ENCODE peak calls at places on chromosomes 13 and 19, in eight cellular contexts. G, H, Y, R, D, S, I and Z are unnamed samples.

GRCh38 chr13:40452741-40453665 is 213.4 kb downstream of the FOXO1 start:
- DNase-seq in R (no peak), D (no peak), H (no peak), S (peak), Y (no peak), G (peak), I (no peak), Z (no peak)

GRCh38 chr19:18205180-18205915 is 1.5 kb upstream of the RAB3A start:
- DNase-seq in S (peak), G (peak), Y (peak), H (peak), R (peak), I (peak), D (no peak), Z (no peak)

GRCh38 chr13:74290324-74290773 is 156.1 kb upstream of the KLF12 start:
- DNase-seq in R (no peak), I (peak), D (no peak), Y (no peak), G (peak), S (peak), H (peak), Z (no peak)

GRCh38 chr13:33388254-33388998 is 102.9 kb upstream of the STARD13 start:
- DNase-seq in I (no peak), S (no peak), Y (no peak), R (no peak), D (no peak), H (no peak), G (no peak), Z (no peak)

GRCh38 chr13:97133955-97134354 is 88.2 kb upstream of the MBNL2 start:
- DNase-seq in R (no peak), H (no peak), Y (no peak), D (no peak), I (no peak), G (no peak), S (no peak), Z (no peak)

GRCh38 chr13:30125422-30126073 is 181.8 kb downstream of the KATNAL1 start:
- DNase-seq in G (peak), Y (no peak), D (no peak), S (no peak), R (no peak), H (peak), I (no peak), Z (no peak)

GRCh38 chr19:58559275-58560006 is 1.0 kb upstream of the UBE2M start:
- DNase-seq in R (peak), S (peak), D (no peak), G (peak), I (peak), Y (peak), H (peak), Z (peak)

GRCh38 chr19:2523630-2524311 is 47.8 kb downstream of the GADD45B start:
- DNase-seq in I (no peak), H (no peak), Y (no peak), D (no peak), R (no peak), G (no peak), S (peak), Z (no peak)

GRCh38 chr13:110826861-110827672 is 87.8 kb downstream of the ANKRD10 start:
- DNase-seq in D (no peak), R (no peak), H (no peak), S (no peak), Y (no peak), I (no peak), G (no peak), Z (no peak)

GRCh38 chr19:4539697-4540581 is at the start of gene LRG1:
- DNase-seq in G (no peak), D (no peak), R (peak), S (no peak), H (peak), I (peak), Y (peak), Z (no peak)

GRCh38 chr13:38783992-38784875 is 97.4 kb downstream of the FREM2 start:
- DNase-seq in D (no peak), Y (no peak), G (no peak), I (no peak), R (no peak), S (peak), H (peak), Z (no peak)

GRCh38 chr13:71866173-71867091 is 572 bp downstream of the DACH1 start:
- DNase-seq in G (peak), R (no peak), S (peak), H (no peak), I (peak), D (no peak), Y (peak), Z (no peak)

GRCh38 chr19:42038675-42039074 is 31.3 kb downstream of the GRIK5 start:
- DNase-seq in I (no peak), H (no peak), R (no peak), D (no peak), G (no peak), S (no peak), Y (no peak), Z (no peak)

GRCh38 chr19:46000497-46001246 is 5.4 kb downstream of the CCDC61 start:
- DNase-seq in H (no peak), G (no peak), S (no peak), Y (peak), D (no peak), I (peak), R (no peak), Z (no peak)

GRCh38 chr19:31332096-31332495 is 17.1 kb downstream of the TSHZ3 start:
- DNase-seq in S (no peak), Y (no peak), D (no peak), I (no peak), H (no peak), R (no peak), G (peak), Z (no peak)

GRCh38 chr19:42569193-42569592 is 25.5 kb downstream of the CEACAM8 start:
- DNase-seq in I (no peak), Y (no peak), R (no peak), S (no peak), D (no peak), G (no peak), H (no peak), Z (no peak)

DNA sequence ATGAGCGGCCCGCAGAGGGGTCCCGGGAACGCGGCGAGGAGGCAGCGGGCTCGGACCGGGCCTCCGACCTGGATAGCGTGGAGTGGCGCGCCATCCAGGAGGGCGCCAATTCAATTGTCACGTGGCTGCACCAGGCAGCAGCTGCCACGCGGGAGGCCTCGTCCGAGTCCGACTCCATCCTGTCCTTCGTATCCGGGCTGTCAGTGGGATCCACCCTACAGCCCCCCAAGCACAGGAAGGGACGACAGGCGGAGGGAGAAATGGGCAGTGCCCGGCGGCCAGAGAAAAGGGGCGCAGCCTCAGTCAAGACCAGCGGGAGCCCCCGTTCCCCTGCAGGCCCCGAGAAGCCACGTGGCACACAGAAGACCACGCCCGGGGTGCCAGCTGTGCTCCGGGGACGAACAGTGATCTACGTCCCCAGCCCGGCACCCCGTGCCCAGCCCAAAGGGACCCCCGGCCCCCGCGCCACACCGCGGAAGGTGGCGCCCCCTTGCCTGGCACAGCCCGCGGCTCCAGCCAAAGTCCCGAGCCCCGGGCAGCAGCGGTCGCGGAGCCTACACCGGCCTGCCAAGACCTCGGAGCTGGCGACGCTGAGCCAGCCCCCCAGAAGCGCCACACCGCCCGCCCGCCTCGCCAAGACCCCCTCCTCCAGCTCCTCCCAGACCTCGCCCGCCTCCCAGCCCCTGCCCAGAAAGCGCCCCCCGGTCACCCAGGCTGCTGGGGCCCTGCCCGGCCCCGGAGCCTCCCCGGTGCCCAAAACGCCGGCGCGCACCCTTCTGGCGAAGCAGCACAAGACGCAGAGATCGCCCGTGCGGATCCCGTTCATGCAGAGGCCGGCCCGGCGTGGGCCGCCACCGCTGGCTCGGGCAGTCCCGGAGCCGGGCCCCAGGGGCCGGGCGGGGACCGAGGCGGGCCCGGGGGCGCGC is 10.5 kb downstream of the C19orf25 start:
- DNase-seq in S (peak), H (no peak), G (peak), D (no peak), I (no peak), R (no peak), Y (peak), Z (no peak)
- TF ChIP-seq CTCF in S (no peak), H (no peak), G (no peak), D (no peak), I (peak), R (no peak), Y (no peak), Z (no peak)

DNA sequence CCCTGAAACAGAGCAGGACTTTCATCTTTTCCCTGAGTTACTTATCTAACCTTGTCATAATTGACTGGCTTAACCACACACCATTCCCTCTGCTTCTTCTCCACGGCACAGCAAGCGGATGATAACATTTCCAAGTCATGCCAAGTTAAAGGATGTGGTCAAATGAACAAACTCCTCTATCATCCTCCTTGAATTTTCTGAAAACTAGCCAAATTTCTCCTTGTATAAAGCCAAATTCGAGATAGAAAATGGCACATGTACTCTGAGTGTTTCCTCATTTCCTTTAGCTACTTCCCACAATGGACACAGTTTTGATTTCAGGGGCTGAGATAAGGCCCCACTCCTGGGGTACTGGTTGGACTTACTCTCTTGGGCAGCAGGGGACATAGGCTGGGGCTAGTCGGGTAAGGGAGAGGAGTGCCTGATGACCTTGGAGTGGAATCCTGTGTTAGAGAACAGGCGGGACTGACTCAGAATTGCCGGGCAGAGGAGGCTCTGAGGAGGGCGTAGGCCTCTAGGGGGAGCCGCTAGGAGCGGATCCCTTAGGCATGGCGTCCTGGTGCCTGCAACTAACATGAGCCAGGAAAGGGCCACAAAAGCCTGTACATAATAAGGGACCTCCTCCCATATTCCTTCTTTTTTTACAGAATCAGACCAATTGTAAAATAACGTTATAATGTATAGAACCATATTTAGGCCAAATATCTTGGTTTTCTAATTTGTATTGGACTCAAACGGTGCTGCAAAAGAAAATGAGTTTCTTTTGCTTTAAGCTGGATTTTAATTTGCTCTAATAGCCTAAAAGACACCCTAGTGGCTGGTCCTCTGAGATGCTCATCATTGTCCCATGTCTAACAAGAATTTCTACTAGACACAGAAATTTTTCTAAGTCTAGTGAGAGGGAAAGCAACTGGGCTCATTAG is 20.4 kb upstream of the TMTC4 start:
- DNase-seq in S (peak), R (no peak), D (no peak), Y (peak), I (no peak), G (peak), H (no peak), Z (no peak)
- TF ChIP-seq CTCF in S (peak), R (no peak), D (no peak), Y (peak), I (no peak), G (peak), H (no peak), Z (peak)

GRCh38 chr19:19543101-19543500 is 5.0 kb downstream of the CILP2 start:
- DNase-seq in G (no peak), S (peak), Y (peak), R (no peak), I (no peak), D (no peak), H (no peak), Z (no peak)
- TF ChIP-seq CTCF in G (no peak), S (no peak), Y (no peak), R (no peak), I (no peak), D (no peak), H (no peak), Z (no peak)

GRCh38 chr19:54138777-54139256 is 1.3 kb downstream of the CNOT3 start:
- DNase-seq in S (no peak), D (no peak), G (no peak), H (no peak), R (no peak), Y (peak), I (no peak), Z (no peak)

GRCh38 chr19:54137114-54137912 is at the start of gene CNOT3:
- DNase-seq in G (peak), H (peak), D (peak), I (peak), R (peak), S (peak), Y (peak), Z (peak)

GRCh38 chr19:54136864-54137113 is 773 bp upstream of the CNOT3 start:
- DNase-seq in I (peak), G (no peak), H (no peak), Y (no peak), R (no peak), D (no peak), S (no peak), Z (no peak)

GRCh38 chr19:54136086-54136863 is 1.3 kb upstream of the CNOT3 start:
- DNase-seq in S (peak), Y (peak), D (no peak), G (peak), R (no peak), H (no peak), I (no peak), Z (no peak)

GRCh38 chr19:54137913-54138776 is 583 bp downstream of the CNOT3 start:
- DNase-seq in I (peak), Y (peak), D (no peak), G (no peak), R (no peak), S (peak), H (no peak), Z (no peak)
- TF ChIP-seq CTCF in I (no peak), Y (no peak), D (no peak), G (no peak), R (no peak), S (no peak), H (no peak), Z (peak)